ENCODE peak calls at places on chromosomes 11 and 22, in ten cellular contexts. U is pulmonary artery endothelial cell; T is Calu3; Q is PC-3; E is T1000; I is OCI-LY7; C is uterus; X is kidney epithelial cell; Y is activated CD8-positive, alpha-beta memory T cell treated with anti-CD3 and anti-CD28 coated beads, Interleukin-2, amount 50 U/mL, for 48 hours; W is psoas muscle. O is an unnamed sample.

GRCh38 chr11:5550440-5551095 is 2.2 kb upstream of the OR52H1 start:
- DNase-seq in U (no peak), T (no peak), Q (peak), E (no peak), I (no peak), C (no peak), X (peak), Y (no peak), W (no peak), O (no peak)

GRCh38 chr11:130866831-130867230 is 49.4 kb downstream of the SNX19 start:
- DNase-seq in U (no peak), T (no peak), Q (no peak), E (no peak), I (no peak), C (no peak), X (no peak), Y (no peak), W (peak), O (no peak)

GRCh38 chr11:123429336-123429735 is 733 bp upstream of the GRAMD1B start:
- DNase-seq in U (no peak), T (no peak), Q (peak), E (peak), I (no peak), C (no peak), X (no peak), Y (no peak), W (no peak), O (no peak)

GRCh38 chr11:133819114-133819513 is 26.2 kb downstream of the SPATA19 start:
- DNase-seq in U (no peak), T (no peak), Q (no peak), E (no peak), I (no peak), C (no peak), X (no peak), Y (no peak), W (no peak), O (no peak)

GRCh38 chr11:27703453-27703852 is 3.2 kb upstream of the BDNF start:
- DNase-seq in U (no peak), T (no peak), Q (peak), E (no peak), I (no peak), C (no peak), X (no peak), Y (no peak), W (no peak), O (no peak)

GRCh38 chr11:119421351-119421750 is 1.6 kb downstream of the THY1 start:
- DNase-seq in U (no peak), T (no peak), Q (no peak), E (no peak), I (no peak), C (no peak), X (no peak), Y (no peak), W (no peak), O (no peak)

GRCh38 chr11:57601297-57601696 is 3.8 kb downstream of the SERPING1 start:
- DNase-seq in U (no peak), T (no peak), Q (no peak), E (no peak), I (no peak), C (no peak), X (no peak), Y (no peak), W (no peak), O (no peak)

GRCh38 chr11:112485280-112485679 is 224.6 kb upstream of the PLET1 start:
- DNase-seq in U (no peak), T (no peak), Q (no peak), E (no peak), I (no peak), C (no peak), X (no peak), Y (no peak), W (no peak), O (no peak)

GRCh38 chr11:124798991-124799383 is 1.2 kb downstream of the MSANTD2 start:
- DNase-seq in U (no peak), T (peak), Q (peak), E (no peak), I (peak), C (no peak), X (peak), Y (no peak), W (no peak), O (no peak)

GRCh38 chr11:2450321-2451041 is 5.7 kb downstream of the KCNQ1 start:
- DNase-seq in U (no peak), T (no peak), Q (no peak), E (no peak), I (no peak), C (no peak), X (no peak), Y (no peak), W (peak), O (no peak)

GRCh38 chr22:27122561-27122960 is 465.2 kb downstream of the MIAT start:
- DNase-seq in U (no peak), T (no peak), Q (no peak), E (no peak), I (no peak), C (no peak), X (no peak), Y (no peak), W (no peak), O (no peak)

GRCh38 chr11:79440451-79441158 is at the start of gene TENM4:
- DNase-seq in U (no peak), T (no peak), Q (peak), E (peak), I (no peak), C (peak), X (peak), Y (no peak), W (peak), O (peak)

GRCh38 chr22:49062155-49063039 is 765.3 kb downstream of the BRD1 start:
- DNase-seq in U (no peak), T (no peak), Q (no peak), E (no peak), I (no peak), C (no peak), X (no peak), Y (no peak), W (peak), O (no peak)

GRCh38 chr11:70200212-70200844 is 2.8 kb upstream of the FADD start:
- DNase-seq in U (no peak), T (no peak), Q (peak), E (no peak), I (no peak), C (no peak), X (no peak), Y (no peak), W (no peak), O (no peak)

GRCh38 chr11:85115798-85116197 is 511.3 kb downstream of the DLG2 start:
- DNase-seq in U (no peak), T (no peak), Q (peak), E (no peak), I (no peak), C (no peak), X (no peak), Y (no peak), W (no peak), O (no peak)

GRCh38 chr11:122277553-122277952 is 161.5 kb upstream of the BLID start:
- DNase-seq in U (no peak), T (no peak), Q (no peak), E (no peak), I (no peak), C (no peak), X (no peak), Y (no peak), W (no peak), O (no peak)

GRCh38 chr11:71129624-71130023 is 122.8 kb downstream of the SHANK2 start:
- DNase-seq in U (no peak), T (no peak), Q (no peak), E (peak), I (no peak), C (no peak), X (no peak), Y (no peak), W (no peak), O (no peak)

GRCh38 chr11:58067685-58068084 is 36.9 kb downstream of the OR6Q1 start:
- DNase-seq in U (no peak), T (no peak), Q (peak), E (no peak), I (no peak), C (no peak), X (no peak), Y (no peak), W (no peak), O (no peak)

GRCh38 chr11:46006418-46007070 is 84.1 kb downstream of the LARGE2 start:
- DNase-seq in U (peak), T (peak), Q (peak), E (peak), I (peak), C (no peak), X (peak), Y (no peak), W (no peak), O (no peak)

GRCh38 chr11:70173018-70173417 is 30.1 kb upstream of the FADD start:
- DNase-seq in U (no peak), T (no peak), Q (no peak), E (no peak), I (no peak), C (no peak), X (no peak), Y (no peak), W (no peak), O (no peak)

GRCh38 chr22:49847751-49848689 is 5.6 kb upstream of the ZBED4 start:
- DNase-seq in U (no peak), T (no peak), Q (no peak), E (no peak), I (no peak), C (no peak), X (no peak), Y (no peak), W (peak), O (no peak)

O was measured in type B pancreatic cell.